ENCODE peak calls at places on chromosomes 11 and 22, in ten cellular contexts. One of them, this sample, is unnamed.
A peak's percentile ranks its signal among the peaks of the same experiment; 100 is the strongest.

GRCh38 chr11:8906629-8907028 is 4.4 kb upstream of the AKIP1 start:
- DNase-seq in uterus: no peak
- DNase-seq in body of pancreas: no peak
- DNase-seq in epithelial cell of esophagus: peak; percentile 87
- DNase-seq in adrenal gland: no peak
- DNase-seq in breast epithelium: no peak
- DNase-seq in kidney: no peak
- DNase-seq in AG10803: peak; percentile 76
- DNase-seq in A549: peak; percentile 84
- DNase-seq in left ventricle myocardium inferior: no peak
- DNase-seq in this sample: peak; percentile 72

GRCh38 chr11:92838655-92839334 is 130.7 kb upstream of the MTNR1B start:
- DNase-seq in A549: no peak
- DNase-seq in breast epithelium: no peak
- DNase-seq in body of pancreas: no peak
- DNase-seq in kidney: no peak
- DNase-seq in epithelial cell of esophagus: no peak
- DNase-seq in uterus: no peak
- DNase-seq in left ventricle myocardium inferior: no peak
- DNase-seq in AG10803: peak; percentile 7
- DNase-seq in adrenal gland: no peak
- DNase-seq in this sample: no peak

GRCh38 chr11:64744544-64745218 is 739 bp upstream of the RASGRP2 start:
- DNase-seq in kidney: no peak
- DNase-seq in uterus: peak; percentile 26
- DNase-seq in epithelial cell of esophagus: no peak
- DNase-seq in A549: no peak
- DNase-seq in body of pancreas: no peak
- DNase-seq in left ventricle myocardium inferior: no peak
- DNase-seq in AG10803: no peak
- DNase-seq in adrenal gland: no peak
- DNase-seq in breast epithelium: no peak
- DNase-seq in this sample: no peak

GRCh38 chr22:44247923-44248892 is 64.5 kb downstream of the SHISAL1 start:
- DNase-seq in body of pancreas: no peak
- DNase-seq in epithelial cell of esophagus: no peak
- DNase-seq in left ventricle myocardium inferior: no peak
- DNase-seq in breast epithelium: no peak
- DNase-seq in kidney: no peak
- DNase-seq in AG10803: no peak
- DNase-seq in adrenal gland: peak; percentile 23
- DNase-seq in A549: no peak
- DNase-seq in uterus: no peak
- DNase-seq in this sample: no peak

GRCh38 chr22:48244388-48245118 is 1482.1 kb downstream of the TBC1D22A start:
- DNase-seq in left ventricle myocardium inferior: no peak
- DNase-seq in adrenal gland: peak; percentile 29
- DNase-seq in epithelial cell of esophagus: no peak
- DNase-seq in body of pancreas: no peak
- DNase-seq in A549: no peak
- DNase-seq in uterus: no peak
- DNase-seq in breast epithelium: no peak
- DNase-seq in AG10803: no peak
- DNase-seq in kidney: no peak
- DNase-seq in this sample: no peak

GRCh38 chr22:44357962-44358553 is 45.3 kb upstream of the SHISAL1 start:
- DNase-seq in adrenal gland: no peak
- DNase-seq in breast epithelium: no peak
- DNase-seq in body of pancreas: peak; percentile 19
- DNase-seq in left ventricle myocardium inferior: peak; percentile 44
- DNase-seq in uterus: peak; percentile 77
- DNase-seq in epithelial cell of esophagus: no peak
- DNase-seq in kidney: peak; percentile 55
- DNase-seq in A549: no peak
- DNase-seq in AG10803: peak; percentile 66
- DNase-seq in this sample: peak; percentile 18

GRCh38 chr11:22761066-22761465 is 68.5 kb downstream of the SVIP start:
- DNase-seq in body of pancreas: no peak
- DNase-seq in left ventricle myocardium inferior: no peak
- DNase-seq in breast epithelium: no peak
- DNase-seq in epithelial cell of esophagus: no peak
- DNase-seq in kidney: no peak
- DNase-seq in uterus: no peak
- DNase-seq in AG10803: no peak
- DNase-seq in adrenal gland: no peak
- DNase-seq in A549: no peak
- DNase-seq in this sample: no peak

GRCh38 chr22:50016988-50017700 is 4.6 kb upstream of the IL17REL start:
- DNase-seq in AG10803: no peak
- DNase-seq in uterus: peak; percentile 12
- DNase-seq in breast epithelium: no peak
- DNase-seq in adrenal gland: no peak
- DNase-seq in epithelial cell of esophagus: peak; percentile 20
- DNase-seq in kidney: peak; percentile 76
- DNase-seq in body of pancreas: peak; percentile 5
- DNase-seq in A549: no peak
- DNase-seq in left ventricle myocardium inferior: peak; percentile 6
- DNase-seq in this sample: peak; percentile 37

GRCh38 chr22:45201678-45202332 is 38.1 kb downstream of the NUP50 start:
- DNase-seq in body of pancreas: no peak
- DNase-seq in uterus: no peak
- DNase-seq in A549: peak; percentile 64
- DNase-seq in kidney: no peak
- DNase-seq in breast epithelium: no peak
- DNase-seq in left ventricle myocardium inferior: no peak
- DNase-seq in adrenal gland: no peak
- DNase-seq in AG10803: peak; percentile 71
- DNase-seq in epithelial cell of esophagus: peak; percentile 84
- DNase-seq in this sample: peak; percentile 77

GRCh38 chr22:30371981-30372380 is 15.2 kb downstream of the CCDC157 start:
- DNase-seq in body of pancreas: no peak
- DNase-seq in AG10803: no peak
- DNase-seq in A549: no peak
- DNase-seq in epithelial cell of esophagus: no peak
- DNase-seq in uterus: no peak
- DNase-seq in left ventricle myocardium inferior: no peak
- DNase-seq in kidney: no peak
- DNase-seq in adrenal gland: no peak
- DNase-seq in breast epithelium: no peak
- DNase-seq in this sample: no peak

GRCh38 chr22:21730535-21731308 is 4.9 kb downstream of the YPEL1 start:
- DNase-seq in AG10803: no peak
- DNase-seq in left ventricle myocardium inferior: no peak
- DNase-seq in A549: no peak
- DNase-seq in uterus: no peak
- DNase-seq in adrenal gland: no peak
- DNase-seq in breast epithelium: no peak
- DNase-seq in kidney: no peak
- DNase-seq in epithelial cell of esophagus: no peak
- DNase-seq in body of pancreas: no peak
- DNase-seq in this sample: no peak

GRCh38 chr11:61961570-61962212 is 5.7 kb downstream of the FTH1 start:
- DNase-seq in A549: peak; percentile 72
- DNase-seq in kidney: peak; percentile 88
- DNase-seq in epithelial cell of esophagus: no peak
- DNase-seq in AG10803: peak; percentile 73
- DNase-seq in adrenal gland: peak; percentile 79
- DNase-seq in uterus: peak; percentile 63
- DNase-seq in left ventricle myocardium inferior: peak; percentile 78
- DNase-seq in body of pancreas: peak; percentile 70
- DNase-seq in breast epithelium: no peak
- DNase-seq in this sample: peak; percentile 82

GRCh38 chr22:20569059-20570058 is 61.9 kb downstream of the MED15 start:
- DNase-seq in breast epithelium: no peak
- DNase-seq in uterus: peak; percentile 67
- DNase-seq in epithelial cell of esophagus: peak; percentile 95
- DNase-seq in adrenal gland: peak; percentile 92
- DNase-seq in AG10803: peak; percentile 100
- DNase-seq in left ventricle myocardium inferior: peak; percentile 61
- DNase-seq in body of pancreas: peak; percentile 55
- DNase-seq in kidney: peak; percentile 92
- DNase-seq in A549: peak; percentile 75
- DNase-seq in this sample: peak; percentile 96

GRCh38 chr22:49614966-49615965 is 212.4 kb downstream of the BRD1 start:
- DNase-seq in adrenal gland: no peak
- DNase-seq in body of pancreas: no peak
- DNase-seq in kidney: peak; percentile 65
- DNase-seq in epithelial cell of esophagus: no peak
- DNase-seq in A549: no peak
- DNase-seq in AG10803: no peak
- DNase-seq in breast epithelium: peak; percentile 53
- DNase-seq in uterus: no peak
- DNase-seq in left ventricle myocardium inferior: peak; percentile 7
- DNase-seq in this sample: no peak

DNA sequence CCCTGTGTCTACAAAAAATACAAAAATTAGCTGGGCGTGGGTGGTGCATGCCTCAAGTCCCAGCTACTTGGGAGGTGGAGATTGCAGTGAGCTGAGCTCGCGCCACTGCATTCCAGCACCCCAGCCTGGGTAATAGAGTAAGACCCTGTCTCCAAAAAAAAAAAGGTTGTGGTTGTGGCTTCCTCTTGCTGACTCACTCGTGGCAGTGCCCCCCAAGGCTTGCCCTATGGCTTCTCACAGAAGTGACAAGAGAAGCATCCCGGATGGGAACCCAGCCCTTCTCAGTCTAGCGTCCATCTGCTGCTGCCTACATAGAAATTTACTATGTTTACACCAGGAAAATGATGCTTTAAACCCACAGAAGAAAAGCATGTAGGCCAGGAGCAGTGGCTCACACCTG is 68.5 kb upstream of the PITPNB start:
- DNase-seq in adrenal gland: peak; percentile 39
- DNase-seq in left ventricle myocardium inferior: no peak
- DNase-seq in A549: no peak
- DNase-seq in uterus: no peak
- DNase-seq in epithelial cell of esophagus: no peak
- DNase-seq in AG10803: peak; percentile 72
- DNase-seq in body of pancreas: no peak
- DNase-seq in breast epithelium: no peak
- DNase-seq in kidney: no peak
- DNase-seq in this sample: peak; percentile 38
- H3K4me3 ChIP-seq in adrenal gland: no peak overlapping the region
- H3K4me3 ChIP-seq in left ventricle myocardium inferior: no peak overlapping the region
- H3K4me3 ChIP-seq in A549: no peak overlapping the region
- H3K4me3 ChIP-seq in uterus: no peak overlapping the region
- H3K4me3 ChIP-seq in epithelial cell of esophagus: no peak overlapping the region
- H3K4me3 ChIP-seq in AG10803: no peak overlapping the region
- H3K4me3 ChIP-seq in body of pancreas: no peak overlapping the region
- H3K4me3 ChIP-seq in breast epithelium: no peak overlapping the region
- H3K4me3 ChIP-seq in kidney: no peak overlapping the region
- H3K4me3 ChIP-seq in this sample: no peak overlapping the region

GRCh38 chr11:94895451-94895850 is 77.9 kb downstream of the CWC15 start:
- DNase-seq in uterus: no peak
- DNase-seq in breast epithelium: no peak
- DNase-seq in A549: peak; percentile 19
- DNase-seq in left ventricle myocardium inferior: no peak
- DNase-seq in AG10803: peak; percentile 58
- DNase-seq in kidney: no peak
- DNase-seq in epithelial cell of esophagus: peak; percentile 52
- DNase-seq in body of pancreas: no peak
- DNase-seq in adrenal gland: no peak
- DNase-seq in this sample: peak; percentile 75

GRCh38 chr11:94895971-94896370 is 77.4 kb downstream of the CWC15 start:
- DNase-seq in uterus: no peak
- DNase-seq in kidney: no peak
- DNase-seq in adrenal gland: no peak
- DNase-seq in AG10803: peak; percentile 64
- DNase-seq in left ventricle myocardium inferior: no peak
- DNase-seq in A549: peak; percentile 18
- DNase-seq in epithelial cell of esophagus: peak; percentile 80
- DNase-seq in breast epithelium: no peak
- DNase-seq in body of pancreas: no peak
- DNase-seq in this sample: peak; percentile 65

GRCh38 chr11:94897330-94897768 is 76.0 kb downstream of the CWC15 start:
- DNase-seq in uterus: peak; percentile 67
- DNase-seq in kidney: no peak
- DNase-seq in AG10803: peak; percentile 50
- DNase-seq in epithelial cell of esophagus: peak; percentile 55
- DNase-seq in body of pancreas: peak; percentile 76
- DNase-seq in adrenal gland: peak; percentile 86
- DNase-seq in A549: peak; percentile 42
- DNase-seq in breast epithelium: no peak
- DNase-seq in left ventricle myocardium inferior: peak; percentile 43
- DNase-seq in this sample: peak; percentile 73
- TF ChIP-seq CTCF in uterus: peak; percentile 87
- TF ChIP-seq CTCF in kidney: peak; percentile 79
- TF ChIP-seq CTCF in AG10803: peak; percentile 93
- TF ChIP-seq CTCF in epithelial cell of esophagus: peak; percentile 90
- TF ChIP-seq CTCF in body of pancreas: peak; percentile 73
- TF ChIP-seq CTCF in adrenal gland: peak; percentile 76
- TF ChIP-seq CTCF in A549: peak; percentile 75
- TF ChIP-seq CTCF in breast epithelium: peak; percentile 72
- TF ChIP-seq CTCF in left ventricle myocardium inferior: peak; percentile 96
- TF ChIP-seq CTCF in this sample: peak; percentile 92

DNA sequence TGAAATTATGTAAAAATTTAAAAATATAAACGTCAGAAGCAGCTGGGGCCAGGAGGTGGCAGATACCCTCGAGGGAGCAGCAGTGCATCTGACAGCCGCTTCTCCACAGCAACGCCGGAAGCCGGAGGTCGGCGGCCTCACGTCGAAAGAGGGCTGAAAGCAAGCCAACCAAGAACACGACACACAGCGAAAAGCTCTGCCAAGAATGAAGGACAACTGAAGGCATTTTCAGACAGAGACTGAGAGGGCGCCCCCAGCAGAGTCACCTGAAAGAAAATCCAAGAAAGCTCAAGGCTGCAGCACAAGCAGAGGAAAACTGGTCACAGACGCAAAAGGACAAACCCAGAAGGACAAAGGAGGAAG is 34.4 kb upstream of the MOB2 start:
- DNase-seq in body of pancreas: no peak
- DNase-seq in uterus: no peak
- DNase-seq in adrenal gland: peak; percentile 74
- DNase-seq in epithelial cell of esophagus: no peak
- DNase-seq in A549: no peak
- DNase-seq in breast epithelium: no peak
- DNase-seq in AG10803: no peak
- DNase-seq in left ventricle myocardium inferior: peak; percentile 46
- DNase-seq in kidney: peak; percentile 77
- DNase-seq in this sample: peak; percentile 10
- H3K4me3 ChIP-seq in body of pancreas: no peak overlapping the region
- H3K4me3 ChIP-seq in uterus: no peak overlapping the region
- H3K4me3 ChIP-seq in adrenal gland: no peak overlapping the region
- H3K4me3 ChIP-seq in epithelial cell of esophagus: no peak overlapping the region
- H3K4me3 ChIP-seq in A549: no peak overlapping the region
- H3K4me3 ChIP-seq in breast epithelium: no peak overlapping the region
- H3K4me3 ChIP-seq in AG10803: no peak overlapping the region
- H3K4me3 ChIP-seq in left ventricle myocardium inferior: no peak overlapping the region
- H3K4me3 ChIP-seq in kidney: no peak overlapping the region
- H3K4me3 ChIP-seq in this sample: no peak overlapping the region

DNA sequence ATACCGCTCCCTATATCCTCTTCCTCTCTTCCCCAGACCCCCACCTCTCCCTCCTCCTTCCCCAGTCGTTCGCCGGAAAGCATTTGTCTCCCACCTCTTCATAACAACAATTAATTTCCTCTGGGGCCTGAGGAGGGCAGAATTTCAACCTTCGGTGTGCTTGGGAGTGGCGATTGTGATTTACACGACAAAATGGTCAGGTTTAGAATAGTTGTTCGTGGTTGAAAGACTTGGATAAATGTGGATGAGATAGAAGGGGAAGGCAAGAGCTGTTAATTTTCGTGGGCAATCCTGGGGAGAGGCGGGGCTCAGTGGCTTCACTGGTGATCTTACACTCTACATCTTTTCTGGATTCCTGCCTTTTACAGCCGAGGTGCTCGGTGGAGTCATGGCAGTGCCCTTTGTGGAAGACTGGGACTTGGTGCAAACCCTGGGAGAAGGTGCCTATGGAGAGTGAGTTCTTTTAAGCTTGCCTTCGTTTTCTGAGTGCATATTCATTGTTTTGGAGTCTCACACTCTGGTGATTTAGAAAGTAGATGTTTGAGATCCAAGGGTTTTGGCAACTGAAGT is 1.5 kb downstream of the CHEK1 start:
- DNase-seq in epithelial cell of esophagus: no peak
- DNase-seq in breast epithelium: no peak
- DNase-seq in left ventricle myocardium inferior: no peak
- DNase-seq in uterus: no peak
- DNase-seq in A549: no peak
- DNase-seq in body of pancreas: peak; percentile 12
- DNase-seq in AG10803: peak; percentile 30
- DNase-seq in kidney: no peak
- DNase-seq in adrenal gland: no peak
- DNase-seq in this sample: no peak
- TF ChIP-seq CTCF in epithelial cell of esophagus: peak; percentile 39
- TF ChIP-seq CTCF in breast epithelium: no peak
- TF ChIP-seq CTCF in left ventricle myocardium inferior: no peak
- TF ChIP-seq CTCF in uterus: no peak
- TF ChIP-seq CTCF in A549: peak; percentile 25
- TF ChIP-seq CTCF in body of pancreas: peak; percentile 28
- TF ChIP-seq CTCF in AG10803: peak; percentile 39
- TF ChIP-seq CTCF in kidney: peak; percentile 34
- TF ChIP-seq CTCF in adrenal gland: no peak
- TF ChIP-seq CTCF in this sample: peak; percentile 37